ENCODE peak calls at places on chromosome 11, in seven cellular contexts. B is K562, S is H1, G is endothelial cell of umbilical vein, W is A549, X is SK-N-SH, P is GM12878. Q is an unnamed sample.

GRCh38 chr11:131810511-131810910 is 440.1 kb downstream of the NTM start:
- DNase-seq in B (no peak), X (no peak), W (no peak), P (no peak), G (peak), S (no peak), Q (no peak)

GRCh38 chr11:72598901-72599300 is 75.3 kb downstream of the PDE2A start:
- DNase-seq in S (no peak), G (peak), P (no peak), W (peak), X (peak), B (peak), Q (no peak)

GRCh38 chr11:10627306-10627705 is 58.8 kb upstream of the LYVE1 start:
- DNase-seq in G (no peak), X (no peak), S (no peak), W (no peak), B (no peak), P (no peak), Q (no peak)

GRCh38 chr11:27416568-27417176 is 53.7 kb upstream of the CCDC34 start:
- DNase-seq in G (no peak), S (no peak), W (no peak), P (no peak), X (no peak), B (no peak), Q (no peak)

GRCh38 chr11:16082532-16083055 is 273.8 kb downstream of the SOX6 start:
- DNase-seq in S (no peak), B (no peak), P (no peak), G (peak), W (no peak), X (no peak), Q (no peak)

GRCh38 chr11:17887779-17888178 is 125.1 kb downstream of the SERGEF start:
- DNase-seq in G (no peak), B (no peak), X (no peak), S (no peak), P (no peak), W (no peak), Q (no peak)

GRCh38 chr11:45933131-45933821 is 10.8 kb downstream of the LARGE2 start:
- DNase-seq in G (no peak), X (no peak), S (no peak), W (no peak), P (no peak), B (no peak), Q (no peak)

GRCh38 chr11:32034149-32034548 is 56.7 kb upstream of the RCN1 start:
- DNase-seq in W (no peak), X (no peak), B (no peak), P (no peak), G (no peak), S (no peak), Q (no peak)

GRCh38 chr11:2911088-2912037 is 17.9 kb downstream of the PHLDA2 start:
- DNase-seq in W (no peak), S (no peak), B (no peak), X (peak), P (no peak), G (no peak), Q (no peak)

GRCh38 chr11:79156031-79156430 is 284.8 kb downstream of the TENM4 start:
- DNase-seq in G (no peak), W (no peak), P (no peak), B (no peak), X (no peak), S (no peak), Q (no peak)

GRCh38 chr11:30889116-30889765 is 303.1 kb upstream of the MPPED2 start:
- DNase-seq in P (no peak), B (no peak), S (no peak), W (no peak), X (no peak), G (no peak), Q (no peak)

GRCh38 chr11:46672381-46672839 is 28.0 kb downstream of the ARHGAP1 start:
- DNase-seq in B (no peak), S (no peak), W (no peak), G (no peak), X (no peak), P (no peak), Q (no peak)

GRCh38 chr11:8729837-8730696 is 47.5 kb downstream of the RPL27A start:
- DNase-seq in G (no peak), W (no peak), S (no peak), B (peak), P (no peak), X (no peak), Q (no peak)

GRCh38 chr11:33633251-33634003 is 67.2 kb downstream of the C11orf91 start:
- DNase-seq in P (no peak), G (no peak), S (peak), B (no peak), W (peak), X (no peak), Q (peak)

GRCh38 chr11:124069429-124070401 is 28.6 kb upstream of the OR10G7 start:
- DNase-seq in B (peak), P (peak), W (no peak), S (peak), X (peak), G (peak), Q (peak)

GRCh38 chr11:78022397-78023396 is at the start of gene KCTD14:
- DNase-seq in W (no peak), G (no peak), X (peak), B (no peak), P (no peak), S (no peak), Q (no peak)

GRCh38 chr11:121540627-121541026 is 87.9 kb upstream of the SORL1-AS1 start:
- DNase-seq in X (no peak), S (no peak), B (no peak), P (peak), G (peak), W (no peak), Q (no peak)

GRCh38 chr11:130606181-130606580 is 157.7 kb downstream of the ADAMTS15 start:
- DNase-seq in S (no peak), P (no peak), X (no peak), B (no peak), G (no peak), W (no peak), Q (no peak)

GRCh38 chr11:113632981-113633380 is 73.1 kb downstream of the TMPRSS5 start:
- DNase-seq in B (no peak), P (no peak), S (no peak), W (no peak), G (no peak), X (no peak), Q (no peak)

GRCh38 chr11:36997656-36998055 is 399.6 kb upstream of the RAG2 start:
- DNase-seq in P (no peak), G (no peak), B (no peak), W (no peak), S (no peak), X (peak), Q (no peak)

GRCh38 chr11:6389921-6390717 is at the start of gene SMPD1:
- DNase-seq in B (peak), P (peak), G (peak), W (peak), X (peak), S (peak), Q (peak)

GRCh38 chr11:59040607-59041006 is 45.5 kb upstream of the GLYATL1B start:
- DNase-seq in X (no peak), G (no peak), P (no peak), B (no peak), W (no peak), S (no peak), Q (no peak)

GRCh38 chr11:125342281-125342980 is 153.6 kb downstream of the FEZ1 start:
- DNase-seq in W (no peak), P (no peak), B (no peak), G (no peak), S (no peak), X (no peak), Q (no peak)

GRCh38 chr11:17519031-17519430 is 25.2 kb downstream of the USH1C start:
- DNase-seq in X (no peak), P (no peak), G (no peak), S (no peak), B (no peak), W (no peak), Q (no peak)

GRCh38 chr11:102422817-102423725 is 29.5 kb downstream of the TMEM123 start:
- DNase-seq in P (no peak), W (no peak), X (no peak), G (no peak), B (no peak), S (no peak), Q (no peak)

GRCh38 chr11:119509969-119510401 is 87.0 kb upstream of the THY1 start:
- DNase-seq in X (no peak), B (no peak), P (peak), W (no peak), S (no peak), G (no peak), Q (no peak)

GRCh38 chr11:134792044-134792443 is 380.0 kb upstream of the B3GAT1 start:
- DNase-seq in S (no peak), W (no peak), B (no peak), G (no peak), P (no peak), X (peak), Q (no peak)

GRCh38 chr11:43852057-43852636 is 28.5 kb upstream of the ALKBH3 start:
- DNase-seq in S (peak), P (peak), W (peak), B (peak), G (peak), X (peak), Q (peak)

GRCh38 chr11:102279641-102280170 is 37.6 kb upstream of the BIRC3 start:
- DNase-seq in P (peak), X (no peak), W (no peak), B (no peak), S (no peak), G (peak), Q (no peak)

GRCh38 chr11:80320765-80321164 is 879.9 kb upstream of the TENM4 start:
- DNase-seq in W (no peak), P (no peak), B (no peak), X (peak), S (no peak), G (no peak), Q (no peak)

GRCh38 chr11:92854952-92855351 is 114.5 kb upstream of the MTNR1B start:
- DNase-seq in X (no peak), B (no peak), S (no peak), W (no peak), G (no peak), P (no peak), Q (no peak)

GRCh38 chr11:63567044-63567840 is 4.1 kb upstream of the PLAAT2 start:
- DNase-seq in S (no peak), P (peak), G (peak), X (no peak), B (peak), W (peak), Q (peak)

GRCh38 chr11:48880021-48880441 is 103.7 kb downstream of the TRIM51G start:
- DNase-seq in G (no peak), S (no peak), P (no peak), B (no peak), X (no peak), W (no peak), Q (no peak)

GRCh38 chr11:80031014-80031565 is 590.3 kb upstream of the TENM4 start:
- DNase-seq in W (no peak), G (no peak), P (no peak), B (no peak), X (no peak), S (no peak), Q (no peak)

GRCh38 chr11:113877673-113878060 is 2.3 kb upstream of the USP28 start:
- DNase-seq in X (no peak), S (no peak), W (no peak), B (no peak), P (no peak), G (peak), Q (no peak)

GRCh38 chr11:65491614-65492386 is 7.0 kb upstream of the MALAT1 start:
- DNase-seq in P (no peak), X (no peak), G (peak), B (peak), S (no peak), W (peak), Q (peak)

GRCh38 chr11:19079643-19080440 is 19.3 kb upstream of the MRGPRX2 start:
- DNase-seq in G (peak), S (no peak), B (no peak), X (no peak), P (no peak), W (no peak), Q (peak)

GRCh38 chr11:2735053-2735589 is 35.3 kb upstream of the KCNQ1OT1 start:
- DNase-seq in W (no peak), S (no peak), B (no peak), P (no peak), X (no peak), G (no peak), Q (no peak)

GRCh38 chr11:78714539-78714938 is 139.9 kb upstream of the NARS2 start:
- DNase-seq in W (no peak), S (no peak), G (no peak), B (no peak), X (no peak), P (no peak), Q (no peak)

DNA sequence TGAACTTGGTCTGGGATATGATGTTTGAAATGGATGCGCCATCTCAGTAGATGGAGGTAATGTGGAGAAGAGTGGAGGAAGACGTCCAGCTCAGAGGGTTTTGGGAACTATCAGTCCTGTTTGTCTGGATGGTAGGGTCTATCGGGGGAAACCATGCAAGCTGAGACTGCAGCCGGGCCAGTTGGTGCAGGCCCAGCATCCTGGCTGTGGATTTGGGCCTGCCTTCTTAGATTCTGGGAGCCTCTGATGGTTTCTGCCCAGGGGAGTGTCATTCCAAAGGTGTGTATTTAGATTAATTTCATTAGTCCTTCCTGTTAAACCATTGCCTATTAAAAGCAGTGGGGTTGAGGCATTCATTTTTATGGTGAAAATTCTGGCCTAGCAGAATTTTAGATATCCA is 31.6 kb downstream of the BMAL1 start:
- DNase-seq in W (no peak), G (no peak), S (no peak), B (no peak), X (no peak), P (no peak), Q (no peak)
- H3K4me2 ChIP-seq in W (no peak), G (no peak), S (no peak), B (no peak), X (no peak), P (no peak), Q (no peak)

GRCh38 chr11:20438637-20439036 is 51.1 kb downstream of the PRMT3 start:
- DNase-seq in P (no peak), X (no peak), G (no peak), S (no peak), W (no peak), B (no peak), Q (no peak)

GRCh38 chr11:20444537-20444936 is 57.0 kb downstream of the PRMT3 start:
- DNase-seq in G (no peak), S (no peak), W (no peak), P (no peak), B (no peak), X (no peak), Q (no peak)

GRCh38 chr11:20448838-20449237 is 61.3 kb downstream of the PRMT3 start:
- DNase-seq in S (no peak), G (no peak), W (no peak), B (no peak), X (no peak), P (no peak), Q (no peak)

DNA sequence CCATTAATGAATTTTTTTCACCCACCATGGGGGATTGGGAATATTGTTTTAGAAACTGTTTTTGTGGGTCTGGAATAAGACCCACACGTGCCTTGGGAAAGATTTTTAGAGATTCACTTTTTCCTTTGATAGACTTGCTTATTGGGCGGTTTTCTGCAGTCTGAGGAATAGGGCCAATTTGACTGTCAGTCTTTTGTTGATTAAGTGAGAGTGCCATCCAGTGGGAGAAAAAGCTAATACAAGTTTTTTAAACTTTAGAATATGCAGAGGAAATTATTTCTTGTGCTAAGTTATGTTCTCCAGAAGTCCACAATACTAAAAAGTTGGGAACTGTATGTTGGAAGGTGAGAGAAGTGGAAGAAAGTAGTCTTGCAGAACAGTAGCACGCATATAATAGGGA is 56.1 kb downstream of the PRMT3 start:
- DNase-seq in X (peak), B (no peak), S (no peak), W (peak), G (peak), P (no peak), Q (peak)
- TF ChIP-seq MAX in X (no peak), B (no peak), S (no peak), W (no peak), G (no peak), P (no peak), Q (no peak)

GRCh38 chr11:86314636-86315035 is 12.6 kb downstream of the HIKESHI start:
- DNase-seq in W (no peak), B (no peak), P (no peak), G (no peak), S (no peak), X (no peak), Q (no peak)
- H3K4me2 ChIP-seq in W (no peak), B (no peak), P (no peak), G (no peak), S (no peak), X (no peak), Q (no peak)

DNA sequence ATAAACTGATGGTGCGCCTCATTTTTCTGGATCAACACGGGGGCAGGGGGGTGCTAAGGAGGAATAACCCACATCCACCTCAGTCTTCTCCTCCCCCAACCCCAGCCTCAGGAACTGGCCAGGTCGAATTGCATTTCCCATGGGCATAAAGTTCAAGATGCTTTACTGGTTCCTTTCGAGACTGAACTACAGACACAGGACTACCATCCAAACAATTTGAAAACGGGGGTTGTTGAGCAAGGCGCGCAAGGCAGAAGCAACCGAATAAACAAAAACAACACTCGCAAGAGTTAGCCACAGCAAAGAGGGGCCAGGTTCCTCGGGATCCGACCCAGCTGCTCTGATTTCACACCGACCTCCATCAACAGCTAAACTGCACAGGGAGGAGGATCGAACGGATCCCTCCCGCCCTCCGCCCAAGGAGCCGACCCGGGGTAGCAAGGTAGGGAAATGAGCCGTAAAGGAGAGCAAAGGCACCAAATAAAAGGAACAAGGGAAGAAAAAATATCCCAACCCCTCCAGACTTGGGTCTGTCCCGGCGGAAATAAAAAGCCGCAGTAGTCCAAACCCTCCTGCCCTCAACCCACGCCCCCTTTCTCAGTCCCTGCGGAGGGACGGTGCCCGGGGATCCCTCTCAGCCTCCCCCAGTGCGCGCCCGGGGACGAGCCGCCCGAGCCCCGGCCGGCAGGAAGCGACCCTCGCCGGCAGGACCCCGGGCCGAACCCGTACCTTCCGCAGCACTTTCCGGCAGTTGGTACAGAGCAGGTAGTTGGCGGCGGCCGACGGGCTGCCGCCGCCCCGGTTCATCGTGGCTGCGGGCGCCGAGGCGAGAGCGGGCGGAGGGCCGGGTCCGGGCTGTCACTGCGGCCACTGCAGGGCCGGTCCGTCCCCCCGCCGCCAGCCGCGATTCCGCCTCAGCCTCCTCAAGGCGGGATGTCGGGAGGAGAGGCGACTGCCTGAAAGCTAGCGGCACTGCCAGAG is 658 bp downstream of the SESN3 start:
- DNase-seq in S (no peak), B (peak), G (peak), X (no peak), P (no peak), W (peak), Q (no peak)
- TF ChIP-seq MAX in S (no peak), B (no peak), G (no peak), X (no peak), P (no peak), W (no peak), Q (no peak)

DNA sequence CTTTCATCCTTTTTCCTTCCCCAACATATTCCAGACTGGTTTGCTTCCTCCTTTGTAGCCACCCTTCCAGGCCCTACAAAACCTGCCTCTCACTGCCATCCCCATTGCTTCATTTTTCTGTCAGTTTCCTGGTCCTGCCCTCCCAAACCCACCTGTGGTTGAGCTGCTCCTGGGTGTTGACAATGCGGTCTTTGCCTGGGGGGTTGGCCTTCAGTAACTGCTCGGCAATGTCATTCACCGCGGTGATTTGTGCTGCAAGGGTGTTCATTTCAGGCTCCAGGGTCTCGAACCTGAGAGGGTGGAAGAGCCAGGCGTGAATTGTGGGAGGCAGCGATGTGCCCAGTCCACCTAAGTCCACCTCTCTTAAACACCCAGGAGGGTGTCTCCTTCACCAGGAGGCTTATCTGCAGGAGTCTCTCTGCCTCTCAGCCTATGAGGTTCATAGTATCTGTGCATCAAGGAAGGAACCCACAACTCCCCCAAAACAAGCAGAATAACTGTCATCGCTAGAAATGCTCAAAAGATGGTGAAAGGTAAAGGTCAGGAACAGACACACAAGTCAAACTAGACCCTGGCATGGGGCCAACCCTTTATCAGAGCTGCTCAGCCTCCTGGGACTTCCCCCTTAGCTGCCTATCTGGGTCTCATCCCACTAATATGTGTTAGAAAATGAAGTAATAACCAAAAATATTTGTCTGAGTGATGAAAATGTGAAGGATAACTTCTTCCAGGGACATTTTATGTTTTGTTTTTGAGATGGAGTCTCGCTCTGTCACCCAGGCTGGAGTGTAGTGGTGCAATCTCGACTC is 23.9 kb upstream of the RBM4B start:
- DNase-seq in W (no peak), P (no peak), G (no peak), B (peak), S (no peak), X (no peak), Q (no peak)
- H3K4me2 ChIP-seq in W (no peak), P (no peak), G (no peak), B (peak), S (no peak), X (no peak), Q (no peak)

GRCh38 chr11:5364214-5364613 is 12.9 kb downstream of the OR51B6 start:
- DNase-seq in W (no peak), X (no peak), P (no peak), G (peak), B (no peak), S (no peak), Q (no peak)
- TF ChIP-seq MAX in W (no peak), X (no peak), P (no peak), G (no peak), B (no peak), S (no peak), Q (no peak)